ENCODE peak calls at places on chromosomes 13 and 19, in ten cellular contexts. J is cardiac muscle cell; F is stimulated activated effector memory CD8-positive, alpha-beta T cell treated with anti-CD3 and anti-CD28 coated beads, Interleukin-12 subunit alpha, Interleukin-12 subunit beta, amount 100 ng/mL, for 72 hours; D is HEK293T; Q is stimulated activated CD4-positive, alpha-beta T cell treated with anti-CD3 and anti-CD28 coated beads, Interleukin-2, amount 100 ng/mL, for 48 hours; Z is GM12865; O is NAMALWA; Y is activated CD4-positive, alpha-beta T cell treated with anti-CD3 and anti-CD28 coated beads, Interleukin-2, amount 10 ng/mL, durations not matched to agents 24 days and 14 days; R is HTR-8/SVneo; V is NCI-H146. T is an unnamed sample.

GRCh38 chr19:44072543-44073401 is 813 bp downstream of the ZNF284 start:
- DNase-seq in F (no peak), R (no peak), O (no peak), V (peak), Q (no peak), J (no peak), Y (no peak), Z (no peak), D (no peak), T (no peak)

GRCh38 chr19:18949858-18950257 is 8.8 kb upstream of the HOMER3 start:
- DNase-seq in F (no peak), R (no peak), V (no peak), Z (no peak), D (no peak), Y (no peak), O (no peak), Q (no peak), J (no peak), T (no peak)

GRCh38 chr19:50435221-50435620 is 2.5 kb downstream of the MYBPC2 start:
- DNase-seq in O (no peak), R (no peak), V (no peak), J (no peak), Z (no peak), Q (no peak), F (no peak), D (no peak), Y (no peak), T (no peak)

GRCh38 chr19:43784981-43785808 is 4.4 kb upstream of the KCNN4 start:
- DNase-seq in Q (peak), J (peak), R (peak), F (no peak), D (peak), V (peak), Z (peak), O (peak), Y (peak), T (peak)

GRCh38 chr13:19586904-19587634 is 25.7 kb upstream of the TPTE2 start:
- DNase-seq in D (no peak), R (no peak), F (peak), V (peak), O (peak), Q (peak), Z (peak), J (no peak), Y (peak), T (peak)

GRCh38 chr13:51405176-51405575 is 47.7 kb downstream of the INTS6 start:
- DNase-seq in D (no peak), Y (no peak), J (no peak), Q (no peak), V (no peak), O (no peak), Z (no peak), F (no peak), R (no peak), T (no peak)

GRCh38 chr13:29969286-29969685 is 118.9 kb upstream of the UBL3 start:
- DNase-seq in F (no peak), R (no peak), J (no peak), O (no peak), D (no peak), Y (no peak), Z (no peak), V (no peak), Q (no peak), T (no peak)

GRCh38 chr19:39946532-39946931 is 12.1 kb upstream of the FCGBP start:
- DNase-seq in Z (no peak), Q (no peak), J (no peak), V (no peak), O (no peak), D (no peak), F (no peak), Y (no peak), R (no peak), T (peak)

GRCh38 chr19:50580970-50581636 is 12.9 kb upstream of the LRRC4B start:
- DNase-seq in R (no peak), O (no peak), F (no peak), Z (no peak), V (no peak), D (no peak), J (peak), Q (no peak), Y (no peak), T (no peak)

GRCh38 chr13:37225414-37226047 is 120.1 kb upstream of the CSNK1A1L start:
- DNase-seq in O (no peak), D (no peak), Z (no peak), Y (no peak), J (no peak), V (no peak), Q (no peak), R (no peak), F (no peak), T (no peak)

GRCh38 chr13:90632184-90632583 is 715.3 kb upstream of the MIR17HG start:
- DNase-seq in D (no peak), O (no peak), Z (no peak), Y (no peak), J (no peak), F (no peak), R (no peak), V (no peak), Q (no peak), T (no peak)

GRCh38 chr13:41139296-41139966 is 6.8 kb upstream of the KBTBD6 start:
- DNase-seq in Y (no peak), D (no peak), Z (no peak), F (no peak), R (no peak), V (no peak), Q (no peak), J (no peak), O (no peak), T (no peak)

GRCh38 chr13:60591348-60591747 is 194.3 kb downstream of the TDRD3 start:
- DNase-seq in D (no peak), Q (no peak), F (no peak), J (no peak), O (no peak), V (no peak), R (no peak), Y (no peak), Z (peak), T (no peak)

GRCh38 chr19:19615086-19615485 is 3.4 kb downstream of the PBX4 start:
- DNase-seq in R (no peak), Q (no peak), D (no peak), Z (no peak), V (no peak), J (no peak), F (no peak), O (no peak), Y (no peak), T (no peak)

GRCh38 chr19:20453424-20453938 is 112.1 kb downstream of the ZNF737 start:
- DNase-seq in F (no peak), D (no peak), R (no peak), Z (no peak), Q (no peak), Y (peak), V (no peak), O (no peak), J (no peak), T (no peak)

GRCh38 chr13:46378411-46378810 is 8.6 kb downstream of the RUBCNL start:
- DNase-seq in D (no peak), R (no peak), F (no peak), V (no peak), Y (no peak), O (peak), Z (no peak), Q (no peak), J (no peak), T (no peak)

GRCh38 chr13:109918179-109918651 is 131.8 kb upstream of the IRS2 start:
- DNase-seq in Y (no peak), V (no peak), F (no peak), O (no peak), Q (no peak), R (peak), D (no peak), J (no peak), Z (no peak), T (no peak)